ENCODE peak calls at places on chromosomes 13 and 19, in four cellular contexts. One of them, this sample, is unnamed.

GRCh38 chr19:6023936-6024335 is 46.0 kb upstream of the RANBP3 start:
- DNase-seq in K562: no peak
- DNase-seq in WTC11: no peak
- DNase-seq in HepG2: no peak
- DNase-seq in this sample: no peak

GRCh38 chr13:79913141-79913827 is 427.6 kb downstream of the SPRY2 start:
- DNase-seq in K562: no peak
- DNase-seq in WTC11: no peak
- DNase-seq in HepG2: no peak
- DNase-seq in this sample: no peak

GRCh38 chr13:24215732-24216131 is 55.2 kb downstream of the SPATA13 start:
- DNase-seq in K562: no peak
- DNase-seq in WTC11: no peak
- DNase-seq in HepG2: no peak
- DNase-seq in this sample: no peak

GRCh38 chr13:26022538-26023292 is 29.1 kb downstream of the SHISA2 start:
- DNase-seq in K562: no peak
- DNase-seq in WTC11: no peak
- DNase-seq in HepG2: no peak
- DNase-seq in this sample: no peak

GRCh38 chr19:45507864-45508680 is 793 bp downstream of the VASP start:
- DNase-seq in K562: peak; percentile 57
- DNase-seq in WTC11: peak; percentile 86
- DNase-seq in HepG2: no peak
- DNase-seq in this sample: no peak

GRCh38 chr13:49858183-49858856 is 65.8 kb upstream of the KPNA3 start:
- DNase-seq in K562: no peak
- DNase-seq in WTC11: no peak
- DNase-seq in HepG2: peak; percentile 95
- DNase-seq in this sample: peak; percentile 93

GRCh38 chr19:55581828-55582223 is 1.2 kb upstream of the ZNF579 start:
- DNase-seq in K562: no peak
- DNase-seq in WTC11: no peak
- DNase-seq in HepG2: peak; percentile 92
- DNase-seq in this sample: peak; percentile 88

GRCh38 chr13:94710881-94711560 is 1.3 kb downstream of the SOX21 start:
- DNase-seq in K562: peak; percentile 54
- DNase-seq in WTC11: peak; percentile 53
- DNase-seq in HepG2: no peak
- DNase-seq in this sample: peak; percentile 42

GRCh38 chr13:95300625-95301134 is 571 bp downstream of the ABCC4 start:
- DNase-seq in K562: peak; percentile 71
- DNase-seq in WTC11: peak; percentile 50
- DNase-seq in HepG2: peak; percentile 16
- DNase-seq in this sample: peak; percentile 71

GRCh38 chr19:57267294-57267693 is 13.0 kb upstream of the ZNF460 start:
- DNase-seq in K562: no peak
- DNase-seq in WTC11: no peak
- DNase-seq in HepG2: no peak
- DNase-seq in this sample: no peak

GRCh38 chr19:35276706-35277281 is 5.5 kb upstream of the HAMP start:
- DNase-seq in K562: no peak
- DNase-seq in WTC11: no peak
- DNase-seq in HepG2: no peak
- DNase-seq in this sample: no peak
- TF ChIP-seq HMGXB4 in K562: no peak
- TF ChIP-seq HMGXB4 in WTC11: no peak
- TF ChIP-seq HMGXB4 in HepG2: no peak
- TF ChIP-seq HMGXB4 in this sample: no peak

DNA sequence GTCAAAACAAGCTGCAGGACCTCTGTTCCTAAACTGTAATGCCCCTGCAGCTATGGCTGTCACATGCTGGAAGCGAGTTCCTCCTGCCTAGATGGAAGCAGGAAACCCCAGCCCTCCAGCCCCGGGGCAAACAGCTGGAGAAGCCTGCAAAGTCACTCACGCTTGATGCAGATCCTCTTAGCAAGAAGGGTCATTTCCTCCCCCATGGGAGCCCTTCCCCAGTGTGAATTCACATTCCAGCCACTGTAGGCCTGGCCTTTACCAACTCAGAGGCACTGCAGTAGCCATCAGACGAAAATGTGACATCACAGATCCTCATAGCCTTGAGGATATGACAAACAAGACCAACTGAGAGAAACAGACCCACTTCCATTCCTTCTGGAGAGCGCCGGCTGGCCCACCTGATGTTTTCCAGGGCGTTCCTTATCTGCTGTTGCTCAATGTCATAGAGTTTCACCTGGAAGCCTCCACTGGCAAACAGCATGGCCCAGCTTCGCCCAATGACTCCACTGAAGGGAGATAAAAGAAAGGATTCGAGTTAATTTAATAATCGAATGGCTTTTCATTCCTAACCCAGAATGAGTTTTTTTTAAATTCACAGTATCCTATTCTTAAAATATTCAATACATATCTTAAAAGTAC is 13.5 kb downstream of the CRYL1 start:
- DNase-seq in K562: no peak
- DNase-seq in WTC11: peak; percentile 64
- DNase-seq in HepG2: no peak
- DNase-seq in this sample: no peak
- TF ChIP-seq HMGXB4 in K562: no peak
- TF ChIP-seq HMGXB4 in WTC11: no peak
- TF ChIP-seq HMGXB4 in HepG2: no peak
- TF ChIP-seq HMGXB4 in this sample: no peak

DNA sequence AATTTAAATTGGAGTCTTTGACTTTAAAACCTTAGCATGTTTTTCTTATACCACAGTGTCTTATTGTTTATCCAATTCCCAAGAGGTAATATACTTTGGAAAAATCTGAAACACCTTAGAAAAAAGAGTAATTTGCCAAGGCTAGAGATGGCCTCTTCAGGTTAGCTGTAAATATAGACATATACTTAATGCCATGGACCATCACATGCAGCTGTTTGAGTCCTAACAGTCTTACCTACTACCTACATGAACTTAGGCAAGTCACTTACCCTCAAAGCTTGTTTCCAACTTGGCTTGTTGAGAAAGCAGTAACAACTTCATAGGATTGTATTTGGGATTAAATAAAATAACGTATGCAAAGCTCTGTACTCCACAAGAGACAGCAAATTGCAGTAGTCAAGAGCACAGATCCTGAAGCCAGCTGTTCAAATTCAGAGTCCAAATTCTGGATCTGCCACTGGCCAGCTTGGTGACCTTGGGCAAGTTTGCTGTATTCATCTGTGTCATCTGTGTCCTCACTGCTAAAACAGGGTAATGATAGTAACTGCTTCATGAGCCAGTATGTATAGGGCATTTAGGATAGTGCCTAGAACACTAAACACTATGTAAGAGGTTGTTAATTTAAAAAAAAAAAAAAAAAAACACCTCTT is 13.2 kb upstream of the SPART start:
- DNase-seq in K562: no peak
- DNase-seq in WTC11: no peak
- DNase-seq in HepG2: peak; percentile 55
- DNase-seq in this sample: no peak
- TF ChIP-seq HMGXB4 in K562: no peak
- TF ChIP-seq HMGXB4 in WTC11: no peak
- TF ChIP-seq HMGXB4 in HepG2: no peak
- TF ChIP-seq HMGXB4 in this sample: no peak

DNA sequence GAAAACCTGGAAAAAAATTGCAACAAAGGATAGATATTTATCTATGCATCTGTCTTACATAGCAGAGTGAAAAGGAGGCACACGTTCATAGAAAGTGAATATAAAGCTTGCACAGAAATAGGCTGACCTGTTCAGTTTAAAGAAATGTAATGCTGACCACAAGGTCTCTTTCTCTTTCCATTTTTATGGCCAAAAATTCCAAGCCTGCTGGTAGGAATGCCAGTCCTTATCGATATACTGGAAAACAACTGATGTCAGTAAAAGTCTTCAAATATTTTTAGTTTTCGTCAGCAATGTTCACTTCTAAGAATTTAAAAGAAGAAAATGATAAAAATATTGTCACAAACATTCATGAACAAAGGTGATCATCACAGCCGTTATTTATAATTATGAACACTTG is 59.0 kb upstream of the MCF2L start:
- DNase-seq in K562: no peak
- DNase-seq in WTC11: no peak
- DNase-seq in HepG2: no peak
- DNase-seq in this sample: no peak
- TF ChIP-seq HMGXB4 in K562: no peak
- TF ChIP-seq HMGXB4 in WTC11: no peak
- TF ChIP-seq HMGXB4 in HepG2: no peak
- TF ChIP-seq HMGXB4 in this sample: no peak

GRCh38 chr19:722553-723101 is 13.9 kb downstream of the PALM start:
- DNase-seq in K562: no peak
- DNase-seq in WTC11: no peak
- DNase-seq in HepG2: no peak
- DNase-seq in this sample: no peak
- TF ChIP-seq HMGXB4 in K562: no peak
- TF ChIP-seq HMGXB4 in WTC11: no peak
- TF ChIP-seq HMGXB4 in HepG2: no peak
- TF ChIP-seq HMGXB4 in this sample: no peak

DNA sequence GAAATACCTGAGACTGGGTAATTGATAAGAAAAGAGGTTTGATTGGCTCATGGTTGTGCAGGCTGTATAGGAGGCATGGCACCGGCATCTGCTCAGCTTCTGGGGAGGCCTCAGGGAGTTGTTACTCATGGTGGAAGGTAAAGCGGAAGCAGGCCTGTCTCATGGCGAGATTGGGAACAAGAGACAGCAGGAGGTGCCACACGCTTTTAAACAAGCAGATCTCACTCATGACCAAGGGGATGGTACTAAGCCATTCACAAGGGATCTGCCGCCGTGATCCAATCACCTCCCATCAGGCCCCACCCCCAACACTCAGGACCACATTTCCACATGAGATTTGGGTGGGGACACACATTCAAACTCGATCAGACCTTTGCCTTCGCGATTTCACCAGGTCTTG is 86.2 kb downstream of the ANKRD10 start:
- DNase-seq in K562: no peak
- DNase-seq in WTC11: no peak
- DNase-seq in HepG2: no peak
- DNase-seq in this sample: peak; percentile 28
- TF ChIP-seq HMGXB4 in K562: no peak
- TF ChIP-seq HMGXB4 in WTC11: no peak
- TF ChIP-seq HMGXB4 in HepG2: no peak
- TF ChIP-seq HMGXB4 in this sample: no peak

This sample was measured in A549.